ENCODE peak calls at places on chromosomes 7 and 10, in ten cellular contexts. E is kidney glomerular epithelial cell, P is neuronal stem cell, R is COR-L47, N is GM04504, T is left ventricle myocardium inferior, F is CD14-positive monocyte, K is AG04450, L is endothelial cell, M is naive B cell. H is an unnamed sample.

GRCh38 chr10:124619195-124619594 is 125.0 kb downstream of the FAM53B start:
- DNase-seq in E (no peak), P (no peak), R (no peak), N (no peak), T (no peak), F (no peak), K (no peak), L (no peak), M (peak; percentile 83), H (no peak)

GRCh38 chr7:135761751-135762488 is 13.3 kb upstream of the FAM180A start:
- DNase-seq in E (no peak), P (no peak), R (no peak), N (no peak), T (no peak), F (no peak), K (no peak), L (peak; percentile 9), M (no peak), H (no peak)

GRCh38 chr10:34995925-34996324 is 94.2 kb downstream of the CUL2 start:
- DNase-seq in E (no peak), P (no peak), R (no peak), N (no peak), T (no peak), F (no peak), K (no peak), L (no peak), M (no peak), H (no peak)

GRCh38 chr7:129368389-129368986 is 65.7 kb upstream of the STRIP2 start:
- DNase-seq in E (no peak), P (no peak), R (no peak), N (no peak), T (no peak), F (no peak), K (no peak), L (peak; percentile 4), M (peak; percentile 4), H (no peak)

GRCh38 chr10:63887026-63887589 is 365.9 kb downstream of the REEP3 start:
- DNase-seq in E (no peak), P (no peak), R (peak; percentile 77), N (no peak), T (no peak), F (no peak), K (no peak), L (peak; percentile 34), M (no peak), H (no peak)

GRCh38 chr7:143485500-143485899 is 7.8 kb downstream of the TAS2R41 start:
- DNase-seq in E (no peak), P (no peak), R (no peak), N (no peak), T (no peak), F (peak; percentile 55), K (no peak), L (no peak), M (no peak), H (no peak)

GRCh38 chr7:130891254-130892094 is 157.5 kb upstream of the KLF14 start:
- DNase-seq in E (peak; percentile 91), P (no peak), R (no peak), N (peak; percentile 92), T (no peak), F (no peak), K (peak; percentile 83), L (no peak), M (no peak), H (peak; percentile 63)

GRCh38 chr7:81846398-81846797 is 76.6 kb upstream of the HGF start:
- DNase-seq in E (peak; percentile 51), P (no peak), R (no peak), N (peak; percentile 13), T (no peak), F (peak; percentile 76), K (peak; percentile 20), L (no peak), M (peak; percentile 3), H (no peak)

GRCh38 chr10:67573484-67573883 is 122.5 kb downstream of the CTNNA3 start:
- DNase-seq in E (no peak), P (no peak), R (no peak), N (no peak), T (no peak), F (no peak), K (no peak), L (no peak), M (no peak), H (no peak)

GRCh38 chr10:8897769-8898168 is 843.3 kb downstream of the GATA3 start:
- DNase-seq in E (no peak), P (no peak), R (no peak), N (no peak), T (no peak), F (no peak), K (no peak), L (no peak), M (no peak), H (no peak)

GRCh38 chr7:106840342-106840741 is 24.7 kb upstream of the PIK3CG start:
- DNase-seq in E (peak; percentile 95), P (no peak), R (no peak), N (peak; percentile 77), T (no peak), F (no peak), K (peak; percentile 26), L (no peak), M (no peak), H (no peak)

GRCh38 chr7:44565097-44565794 is 8.5 kb downstream of the DDX56 start:
- DNase-seq in E (peak; percentile 31), P (peak; percentile 37), R (peak; percentile 20), N (peak; percentile 19), T (peak; percentile 67), F (no peak), K (no peak), L (peak; percentile 83), M (peak; percentile 42), H (peak; percentile 87)

GRCh38 chr7:131103997-131104396 is 223.7 kb upstream of the MKLN1 start:
- DNase-seq in E (peak; percentile 14), P (no peak), R (no peak), N (peak; percentile 76), T (no peak), F (no peak), K (peak; percentile 64), L (no peak), M (no peak), H (no peak)

GRCh38 chr7:138848056-138848975 is 50.3 kb upstream of the ATP6V0A4 start:
- DNase-seq in E (no peak), P (no peak), R (no peak), N (no peak), T (no peak), F (no peak), K (no peak), L (no peak), M (no peak), H (no peak)

GRCh38 chr7:6279937-6280336 is 7.5 kb upstream of the CYTH3 start:
- DNase-seq in E (no peak), P (no peak), R (no peak), N (no peak), T (no peak), F (no peak), K (no peak), L (no peak), M (no peak), H (no peak)

GRCh38 chr7:128929201-128929808 is 8.4 kb upstream of the IRF5 start:
- DNase-seq in E (no peak), P (no peak), R (no peak), N (no peak), T (no peak), F (no peak), K (no peak), L (no peak), M (no peak), H (peak; percentile 34)

GRCh38 chr7:28678421-28678965 is 266.2 kb downstream of the CREB5 start:
- DNase-seq in E (no peak), P (no peak), R (no peak), N (no peak), T (no peak), F (no peak), K (no peak), L (no peak), M (no peak), H (no peak)

GRCh38 chr10:70564901-70565351 is 37.6 kb downstream of the PRF1 start:
- DNase-seq in E (no peak), P (no peak), R (no peak), N (no peak), T (no peak), F (no peak), K (no peak), L (no peak), M (no peak), H (no peak)